ENCODE peak calls at places on chromosomes 5 and 9, in six cellular contexts. R, M, N, P, U and E are unnamed samples.

GRCh38 chr5:178310130-178310865 is 77.7 kb upstream of the PHYKPL start:
- DNase-seq in N (no peak), U (no peak), P (peak), M (no peak), R (no peak), E (peak)

GRCh38 chr5:61280205-61280604 is 51.9 kb upstream of the ZSWIM6 start:
- DNase-seq in U (no peak), M (peak), N (no peak), R (no peak), P (no peak), E (no peak)

GRCh38 chr5:121962943-121963342 is 1.2 kb downstream of the SRFBP1 start:
- DNase-seq in U (no peak), P (no peak), N (no peak), R (no peak), M (no peak), E (no peak)

GRCh38 chr9:764105-764524 is 77.4 kb upstream of the DMRT1 start:
- DNase-seq in P (peak), M (peak), N (peak), U (peak), R (no peak), E (peak)

GRCh38 chr9:28456886-28457285 is 883.6 kb upstream of the C9orf72 start:
- DNase-seq in R (no peak), U (no peak), M (no peak), N (no peak), P (no peak), E (no peak)

GRCh38 chr5:107558951-107559350 is 111.8 kb downstream of the EFNA5 start:
- DNase-seq in N (no peak), P (no peak), R (no peak), U (no peak), M (no peak), E (no peak)

GRCh38 chr5:83099001-83099400 is 21.7 kb downstream of the XRCC4 start:
- DNase-seq in P (no peak), M (no peak), R (no peak), U (no peak), N (no peak), E (no peak)

GRCh38 chr5:154010660-154011059 is 28.1 kb downstream of the FAM114A2 start:
- DNase-seq in U (no peak), N (no peak), M (peak), R (no peak), P (no peak), E (no peak)

GRCh38 chr9:69324549-69325401 is at the start of gene ENTREP1:
- DNase-seq in N (peak), M (peak), R (no peak), P (peak), U (no peak), E (peak)

GRCh38 chr9:34237836-34238235 is 59.0 kb downstream of the UBAP1 start:
- DNase-seq in R (no peak), M (no peak), U (no peak), N (no peak), P (no peak), E (no peak)

GRCh38 chr5:26388946-26389345 is 649.4 kb downstream of the CDH9 start:
- DNase-seq in M (no peak), R (no peak), P (no peak), U (no peak), N (peak), E (no peak)

GRCh38 chr5:40838076-40838475 is 3.1 kb upstream of the RPL37 start:
- DNase-seq in M (no peak), U (no peak), N (no peak), R (no peak), P (no peak), E (no peak)

GRCh38 chr5:80033513-80033912 is 1.6 kb upstream of the THBS4 start:
- DNase-seq in M (no peak), R (no peak), N (no peak), U (no peak), P (no peak), E (no peak)

GRCh38 chr9:15136646-15137045 is 170.4 kb downstream of the TTC39B start:
- DNase-seq in M (no peak), R (no peak), N (no peak), P (no peak), U (no peak), E (no peak)

GRCh38 chr5:35618791-35619190 is 1.1 kb downstream of the SPEF2 start:
- DNase-seq in R (no peak), U (no peak), M (peak), N (no peak), P (no peak), E (no peak)

GRCh38 chr5:159503236-159503635 is 172.9 kb upstream of the IL12B start:
- DNase-seq in U (no peak), N (no peak), P (no peak), M (no peak), R (no peak), E (no peak)

GRCh38 chr5:15249152-15249551 is 250.8 kb upstream of the FBXL7 start:
- DNase-seq in R (no peak), P (no peak), M (peak), N (no peak), U (no peak), E (no peak)

GRCh38 chr5:98110270-98110669 is 663.2 kb upstream of the RGMB start:
- DNase-seq in N (no peak), R (no peak), U (no peak), M (peak), P (no peak), E (no peak)

GRCh38 chr5:77663081-77663863 is 24.8 kb upstream of the OTP start:
- DNase-seq in U (no peak), M (peak), R (no peak), N (no peak), P (no peak), E (no peak)

GRCh38 chr9:109166171-109166770 is 778 bp downstream of the FRRS1L start:
- DNase-seq in U (no peak), M (no peak), R (no peak), N (no peak), P (no peak), E (no peak)

GRCh38 chr5:31137676-31138075 is 55.8 kb upstream of the CDH6 start:
- DNase-seq in U (no peak), N (no peak), P (no peak), M (no peak), R (no peak), E (no peak)

GRCh38 chr5:97854871-97855762 is 672.1 kb upstream of the RIOK2 start:
- DNase-seq in R (no peak), N (no peak), M (no peak), U (no peak), P (no peak), E (peak)

GRCh38 chr9:117733465-117733864 is 29.3 kb downstream of the TLR4 start:
- DNase-seq in U (no peak), N (no peak), R (no peak), P (no peak), M (no peak), E (no peak)

GRCh38 chr5:125054106-125054505 is 307.7 kb upstream of the ZNF608 start:
- DNase-seq in N (no peak), R (no peak), U (no peak), M (no peak), P (no peak), E (no peak)

GRCh38 chr5:80495891-80496290 is 8.0 kb downstream of the FAM151B start:
- DNase-seq in N (no peak), P (no peak), M (no peak), R (no peak), U (no peak), E (no peak)

GRCh38 chr9:126275386-126276001 is 51.1 kb upstream of the MVB12B start:
- DNase-seq in M (no peak), U (no peak), N (peak), R (no peak), P (no peak), E (no peak)

GRCh38 chr5:123422433-123423277 is 548 bp downstream of the CEP120 start:
- DNase-seq in N (peak), R (no peak), P (no peak), U (no peak), M (peak), E (no peak)

GRCh38 chr5:97499605-97500004 is 316.6 kb upstream of the RIOK2 start:
- DNase-seq in R (no peak), U (no peak), M (peak), P (no peak), N (no peak), E (no peak)

GRCh38 chr9:84471816-84472215 is 131.3 kb upstream of the SLC28A3 start:
- DNase-seq in N (no peak), M (no peak), P (no peak), R (no peak), U (no peak), E (no peak)

GRCh38 chr9:33524431-33524947 is 438 bp downstream of the ANKRD18B start:
- DNase-seq in N (no peak), P (no peak), M (peak), U (peak), R (no peak), E (peak)